ENCODE peak calls at places on chromosomes 7 and 10, in four cellular contexts. Z, S, V and B are unnamed samples.

GRCh38 chr7:97770845-97771244 is 39.0 kb downstream of the TAC1 start:
- DNase-seq in Z (no peak), S (no peak), V (peak; percentile 36), B (no peak)

GRCh38 chr7:924541-925231 is 29.8 kb downstream of the ADAP1 start:
- DNase-seq in Z (no peak), S (no peak), V (no peak), B (no peak)

GRCh38 chr10:118272090-118272775 is 69.9 kb downstream of the FAM204A start:
- DNase-seq in Z (no peak), S (no peak), V (no peak), B (no peak)

GRCh38 chr10:42112331-42113157 is 525.8 kb downstream of the ZNF33B start:
- DNase-seq in Z (no peak), S (no peak), V (no peak), B (no peak)

GRCh38 chr10:125064681-125065492 is 95.5 kb downstream of the CTBP2 start:
- DNase-seq in Z (no peak), S (no peak), V (no peak), B (no peak)

GRCh38 chr7:87505557-87506242 is 30.2 kb upstream of the ABCB4 start:
- DNase-seq in Z (no peak), S (no peak), V (no peak), B (no peak)

GRCh38 chr7:101516849-101517248 is 112.2 kb downstream of the MYL10 start:
- DNase-seq in Z (no peak), S (no peak), V (no peak), B (no peak)

GRCh38 chr10:118692911-118693310 is 61.9 kb downstream of the CACUL1 start:
- DNase-seq in Z (no peak), S (no peak), V (no peak), B (no peak)

GRCh38 chr7:105268511-105269392 is 120.0 kb downstream of the SRPK2 start:
- DNase-seq in Z (no peak), S (no peak), V (peak; percentile 35), B (peak; percentile 45)

GRCh38 chr10:74794531-74794930 is 31.9 kb upstream of the KAT6B start:
- DNase-seq in Z (no peak), S (no peak), V (no peak), B (no peak)

GRCh38 chr10:86673216-86673826 is 5.0 kb downstream of the LDB3 start:
- DNase-seq in Z (no peak), S (no peak), V (no peak), B (no peak)

GRCh38 chr10:112763916-112764520 is 186.0 kb upstream of the TCF7L2 start:
- DNase-seq in Z (no peak), S (no peak), V (no peak), B (no peak)

GRCh38 chr10:64537931-64538330 is 1016.7 kb downstream of the REEP3 start:
- DNase-seq in Z (no peak), S (no peak), V (no peak), B (no peak)

GRCh38 chr10:29828440-29828894 is 193.7 kb upstream of the SVIL start:
- DNase-seq in Z (no peak), S (no peak), V (no peak), B (no peak)

GRCh38 chr7:70776627-70777101 is 355.3 kb upstream of the GALNT17 start:
- DNase-seq in Z (no peak), S (no peak), V (no peak), B (no peak)

GRCh38 chr7:92835140-92835850 is 1.1 kb downstream of the CDK6 start:
- DNase-seq in Z (peak; percentile 37), S (no peak), V (peak; percentile 29), B (peak; percentile 34)

GRCh38 chr10:132120200-132120599 is 54.5 kb downstream of the JAKMIP3 start:
- DNase-seq in Z (no peak), S (no peak), V (no peak), B (no peak)

GRCh38 chr10:35427543-35427942 is 91.2 kb downstream of the CCNY start:
- DNase-seq in Z (no peak), S (no peak), V (no peak), B (no peak)

GRCh38 chr7:5699467-5699866 is 82.0 kb downstream of the RNF216 start:
- DNase-seq in Z (no peak), S (no peak), V (no peak), B (no peak)

GRCh38 chr10:118488710-118489497 is 106.5 kb downstream of the PRLHR start:
- DNase-seq in Z (no peak), S (no peak), V (no peak), B (no peak)